ENCODE peak calls at places on chromosomes 3 and 15, in four cellular contexts. Y is stomach, N is WERI-Rb-1, U is DND-41. Q is an unnamed sample.

GRCh38 chr3:97841304-97841703 is 19.5 kb downstream of the CRYBG3 start:
- DNase-seq in Y (no peak), N (no peak), U (no peak), Q (no peak)

GRCh38 chr15:71575474-71576045 is 234.8 kb upstream of the NR2E3 start:
- DNase-seq in Y (no peak), N (no peak), U (no peak), Q (no peak)

GRCh38 chr3:194475978-194476377 is 10.8 kb downstream of the ATP13A3 start:
- DNase-seq in Y (no peak), N (no peak), U (no peak), Q (no peak)

GRCh38 chr15:73108676-73109075 is 56.4 kb downstream of the NEO1 start:
- DNase-seq in Y (no peak), N (no peak), U (no peak), Q (no peak)

GRCh38 chr15:61037031-61037430 is 192.1 kb downstream of the RORA start:
- DNase-seq in Y (no peak), N (no peak), U (no peak), Q (no peak)

GRCh38 chr3:191136347-191136746 is 62.7 kb upstream of the OSTN start:
- DNase-seq in Y (no peak), N (no peak), U (no peak), Q (peak; percentile 36)

GRCh38 chr3:158058775-158059174 is 47.4 kb downstream of the SHOX2 start:
- DNase-seq in Y (no peak), N (peak; percentile 87), U (no peak), Q (no peak)

GRCh38 chr3:75272708-75273107 is 391.4 kb upstream of the FRG2C start:
- DNase-seq in Y (no peak), N (no peak), U (no peak), Q (no peak)

GRCh38 chr15:25427861-25428260 is 11.0 kb downstream of the UBE3A start:
- DNase-seq in Y (no peak), N (no peak), U (no peak), Q (no peak)

GRCh38 chr15:101615414-101615985 is 36.7 kb downstream of the TM2D3 start:
- DNase-seq in Y (no peak), N (no peak), U (no peak), Q (no peak)

GRCh38 chr15:99163271-99164062 is 58.6 kb downstream of the SYNM start:
- DNase-seq in Y (no peak), N (no peak), U (no peak), Q (no peak)

GRCh38 chr3:152581941-152582340 is 253.0 kb upstream of the P2RY1 start:
- DNase-seq in Y (no peak), N (no peak), U (no peak), Q (no peak)

GRCh38 chr15:90101969-90102890 is at the start of gene IDH2:
- DNase-seq in Y (peak; percentile 88), N (peak; percentile 82), U (peak; percentile 71), Q (peak; percentile 99)

GRCh38 chr3:81998139-81998755 is 236.8 kb upstream of the GBE1 start:
- DNase-seq in Y (no peak), N (no peak), U (no peak), Q (no peak)

GRCh38 chr3:160136421-160136820 is 88.8 kb upstream of the C3orf80 start:
- DNase-seq in Y (no peak), N (no peak), U (no peak), Q (no peak)

GRCh38 chr3:59482684-59483083 is 432.9 kb upstream of the CFAP20DC start:
- DNase-seq in Y (no peak), N (no peak), U (no peak), Q (no peak)

GRCh38 chr15:56428821-56429458 is 36.0 kb downstream of the MNS1 start:
- DNase-seq in Y (no peak), N (no peak), U (no peak), Q (peak; percentile 4)

GRCh38 chr3:172595648-172596393 is 72.6 kb upstream of the TNFSF10 start:
- DNase-seq in Y (peak; percentile 38), N (peak; percentile 24), U (peak; percentile 67), Q (peak; percentile 49)

GRCh38 chr15:79467865-79468586 is 35.9 kb downstream of the MINAR1 start:
- DNase-seq in Y (no peak), N (no peak), U (no peak), Q (no peak)

GRCh38 chr15:51629612-51630011 is 7.0 kb upstream of the DMXL2 start:
- DNase-seq in Y (no peak), N (no peak), U (no peak), Q (no peak)

GRCh38 chr15:77094397-77095030 is 23.6 kb upstream of the TSPAN3 start:
- DNase-seq in Y (no peak), N (peak; percentile 37), U (no peak), Q (peak; percentile 76)

GRCh38 chr15:51982770-51983103 is 11.2 kb upstream of the LEO1 start:
- DNase-seq in Y (no peak), N (no peak), U (no peak), Q (no peak)

GRCh38 chr3:52401021-52401420 is 43.9 kb downstream of the SEMA3G start:
- DNase-seq in Y (no peak), N (peak; percentile 32), U (no peak), Q (no peak)

GRCh38 chr3:146217324-146217723 is 33.6 kb downstream of the PLSCR4 start:
- DNase-seq in Y (no peak), N (no peak), U (no peak), Q (no peak)

GRCh38 chr3:69292959-69293574 is 92.8 kb downstream of the FRMD4B start:
- DNase-seq in Y (no peak), N (no peak), U (no peak), Q (no peak)

GRCh38 chr15:101207867-101208288 is 44.0 kb downstream of the CHSY1 start:
- DNase-seq in Y (peak; percentile 42), N (no peak), U (no peak), Q (no peak)

GRCh38 chr3:97948351-97949109 is 23.7 kb downstream of the RIOX2 start:
- DNase-seq in Y (no peak), N (no peak), U (no peak), Q (no peak)

GRCh38 chr3:59809016-59809415 is 759.2 kb upstream of the CFAP20DC start:
- DNase-seq in Y (no peak), N (peak; percentile 39), U (no peak), Q (no peak)

GRCh38 chr3:116057403-116058006 is 387.8 kb downstream of the LSAMP start:
- DNase-seq in Y (no peak), N (no peak), U (no peak), Q (no peak)

GRCh38 chr15:71822890-71823289 is 12.5 kb downstream of the NR2E3 start:
- DNase-seq in Y (no peak), N (no peak), U (no peak), Q (no peak)

GRCh38 chr15:85750807-85751730 is 43.7 kb downstream of the KLHL25 start:
- DNase-seq in Y (peak; percentile 24), N (peak; percentile 37), U (peak; percentile 26), Q (peak; percentile 92)
- H3K4me3 ChIP-seq in Y (peak overlapping the region; percentile 5), N (no peak overlapping the region), U (no peak overlapping the region), Q (no peak overlapping the region)

DNA sequence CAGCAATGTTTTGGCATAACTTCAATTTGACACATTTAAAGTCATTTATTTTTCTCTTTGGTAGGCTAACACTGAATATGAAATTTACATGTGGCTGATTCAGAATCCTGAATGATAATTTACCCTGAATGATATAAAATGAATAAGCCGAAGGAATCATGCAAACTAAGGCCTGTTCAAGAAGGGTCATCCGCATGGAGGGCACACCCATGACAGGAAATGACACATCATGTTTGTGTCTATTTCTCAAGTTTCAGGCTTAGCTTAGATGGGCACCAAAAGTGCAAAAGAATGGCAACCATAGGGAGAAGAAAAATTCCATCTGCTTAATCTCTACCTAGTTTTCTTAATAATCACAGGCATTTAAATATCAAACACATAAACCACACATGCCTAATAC is 141.5 kb downstream of the DUT start:
- DNase-seq in Y (no peak), N (no peak), U (no peak), Q (no peak)
- H3K36me3 ChIP-seq in Y (peaks cover 59% of the 10 kb centered on the region), N (no peaks in the 10 kb centered on the region), U (no peaks in the 10 kb centered on the region), Q (no peaks in the 10 kb centered on the region)

DNA sequence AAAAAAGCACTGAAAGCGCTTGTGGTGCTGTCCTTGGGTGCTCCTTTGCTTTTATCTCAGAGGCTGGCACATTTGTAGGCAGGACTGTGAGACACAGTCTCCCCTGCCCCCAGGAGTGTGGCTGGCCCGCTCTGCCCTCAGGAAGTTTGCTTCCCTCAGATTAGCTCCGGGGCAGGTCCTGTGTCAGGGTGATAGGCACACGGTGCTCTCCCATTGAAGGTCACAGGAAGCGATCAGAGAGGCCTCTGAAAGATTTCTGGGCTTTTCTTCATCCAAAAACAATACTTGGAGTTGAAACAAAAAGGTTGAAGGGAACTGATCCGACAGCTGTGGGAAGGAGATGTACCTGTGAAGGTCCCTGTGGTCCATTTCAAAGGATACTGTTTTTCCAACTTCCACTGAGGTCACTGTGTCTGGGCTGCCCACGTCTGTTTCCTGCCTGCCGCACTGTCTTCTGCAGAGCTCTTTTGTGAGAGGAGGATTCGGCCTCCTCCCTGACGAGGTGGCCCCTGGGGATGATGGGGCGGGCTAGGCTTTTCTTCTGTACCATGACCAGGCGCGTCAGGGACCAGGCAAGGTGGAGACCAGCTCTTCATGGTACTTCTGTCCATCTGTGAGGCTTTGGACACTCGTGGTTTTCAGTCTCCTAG is 330.5 kb upstream of the CTDSPL start:
- DNase-seq in Y (no peak), N (no peak), U (no peak), Q (no peak)
- H3K4me3 ChIP-seq in Y (no peak overlapping the region), N (no peak overlapping the region), U (no peak overlapping the region), Q (no peak overlapping the region)

DNA sequence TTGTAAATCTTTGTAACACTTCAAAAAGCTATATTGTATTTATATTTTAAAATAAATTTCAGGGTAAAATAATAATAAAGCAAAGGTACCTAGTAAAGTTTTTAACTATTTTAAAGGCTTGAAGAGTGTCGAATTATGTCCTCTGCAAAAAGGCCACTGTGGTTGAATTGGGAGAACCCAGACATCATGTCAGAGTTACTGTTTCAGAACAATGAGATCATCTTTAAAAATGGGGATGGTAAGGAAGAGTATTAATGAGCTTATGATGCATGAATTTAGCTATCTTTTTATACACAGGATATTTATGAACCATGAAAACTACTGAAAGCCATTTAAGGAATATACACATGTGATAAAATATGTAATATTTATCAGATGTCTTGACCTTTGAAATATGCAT is 26.3 kb downstream of the KCNMB3 start:
- DNase-seq in Y (no peak), N (no peak), U (no peak), Q (no peak)
- H3K36me3 ChIP-seq in Y (peaks cover 64% of the 10 kb centered on the region), N (no peaks in the 10 kb centered on the region), U (peaks cover 57% of the 10 kb centered on the region), Q (no peaks in the 10 kb centered on the region)

GRCh38 chr3:89107461-89108035 is at the start of gene EPHA3:
- DNase-seq in Y (peak; percentile 54), N (peak; percentile 86), U (no peak), Q (peak; percentile 71)
- H3K4me3 ChIP-seq in Y (peak within 1 kb of the TSS; percentile 49), N (peak within 1 kb of the TSS; percentile 45), U (no peak within 1 kb of the TSS), Q (peak within 1 kb of the TSS; percentile 32)

GRCh38 chr3:170361711-170362110 is 4.2 kb downstream of the SKIL start:
- DNase-seq in Y (no peak), N (no peak), U (no peak), Q (no peak)

GRCh38 chr3:170359178-170359704 is 1.7 kb downstream of the SKIL start:
- DNase-seq in Y (no peak), N (no peak), U (no peak), Q (no peak)

GRCh38 chr3:170360916-170361315 is 3.4 kb downstream of the SKIL start:
- DNase-seq in Y (no peak), N (no peak), U (no peak), Q (peak; percentile 16)

GRCh38 chr3:170357920-170358854 is 672 bp downstream of the SKIL start:
- DNase-seq in Y (peak; percentile 80), N (peak; percentile 89), U (peak; percentile 71), Q (peak; percentile 75)

DNA sequence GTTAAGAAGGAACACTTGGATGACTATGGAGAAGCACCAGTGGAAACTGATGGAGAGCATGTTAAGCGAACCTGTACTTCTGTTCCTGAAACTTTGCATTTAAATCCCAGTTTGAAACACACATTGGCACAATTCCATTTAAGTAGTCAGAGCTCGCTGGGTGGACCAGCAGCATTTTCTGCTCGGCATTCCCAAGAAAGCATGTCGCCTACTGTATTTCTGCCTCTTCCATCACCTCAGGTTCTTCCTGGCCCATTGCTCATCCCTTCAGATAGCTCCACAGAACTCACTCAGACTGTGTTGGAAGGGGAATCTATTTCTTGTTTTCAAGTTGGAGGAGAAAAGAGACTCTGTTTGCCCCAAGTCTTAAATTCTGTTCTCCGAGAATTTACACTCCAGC is 3.0 kb downstream of the SKIL start:
- DNase-seq in Y (no peak), N (no peak), U (no peak), Q (no peak)
- H3K36me3 ChIP-seq in Y (peaks cover 9% of the 10 kb centered on the region), N (peaks cover 57% of the 10 kb centered on the region), U (peaks cover 8% of the 10 kb centered on the region), Q (peaks cover 26% of the 10 kb centered on the region)

Q was measured in H7.